ENCODE peak calls at places on chromosome 2, in seven cellular contexts. C, X, I, J, W, F and Q are unnamed samples.

GRCh38 chr2:13858626-13859025 is 773.9 kb upstream of the LRATD1 start:
- DNase-seq in C (no peak), X (no peak), I (no peak), J (no peak), W (no peak), F (no peak), Q (no peak)

GRCh38 chr2:238929242-238930081 is 81.6 kb downstream of the TWIST2 start:
- DNase-seq in C (no peak), X (peak), I (peak), J (no peak), W (no peak), F (no peak), Q (no peak)

GRCh38 chr2:156331572-156332451 is 709 bp downstream of the NR4A2 start:
- DNase-seq in C (peak), X (peak), I (peak), J (no peak), W (no peak), F (no peak), Q (no peak)

GRCh38 chr2:222877556-222878278 is 16.9 kb downstream of the ACSL3 start:
- DNase-seq in C (no peak), X (no peak), I (no peak), J (no peak), W (no peak), F (no peak), Q (no peak)

GRCh38 chr2:195861821-195862220 is 204.8 kb downstream of the SLC39A10 start:
- DNase-seq in C (no peak), X (no peak), I (no peak), J (no peak), W (no peak), F (no peak), Q (no peak)

GRCh38 chr2:148642891-148643416 is 1.6 kb upstream of the EPC2 start:
- DNase-seq in C (peak), X (no peak), I (no peak), J (no peak), W (no peak), F (no peak), Q (peak)

GRCh38 chr2:118837067-118837466 is 10.4 kb downstream of the EN1 start:
- DNase-seq in C (no peak), X (no peak), I (no peak), J (no peak), W (no peak), F (no peak), Q (no peak)

GRCh38 chr2:100921685-100922161 is 80.4 kb upstream of the RPL31 start:
- DNase-seq in C (no peak), X (no peak), I (no peak), J (no peak), W (no peak), F (no peak), Q (no peak)

GRCh38 chr2:197852127-197852526 is 47.7 kb downstream of the PLCL1 start:
- DNase-seq in C (peak), X (no peak), I (no peak), J (no peak), W (no peak), F (no peak), Q (no peak)

GRCh38 chr2:229914182-229914581 is 7.6 kb downstream of the TRIP12 start:
- DNase-seq in C (no peak), X (no peak), I (no peak), J (no peak), W (no peak), F (no peak), Q (no peak)

GRCh38 chr2:238725298-238725697 is 122.6 kb upstream of the TWIST2 start:
- DNase-seq in C (no peak), X (no peak), I (no peak), J (no peak), W (no peak), F (no peak), Q (no peak)

GRCh38 chr2:233349005-233349998 is 5.0 kb upstream of the DGKD start:
- DNase-seq in C (no peak), X (peak), I (peak), J (no peak), W (no peak), F (no peak), Q (no peak)

GRCh38 chr2:224162122-224162521 is 123.0 kb upstream of the SERPINE2 start:
- DNase-seq in C (no peak), X (no peak), I (no peak), J (no peak), W (no peak), F (peak), Q (no peak)